ENCODE peak calls at places on chromosomes 7 and 10, in five cellular contexts. A, D, N, S and W are unnamed samples.

GRCh38 chr10:28929942-28930341 is 252.6 kb downstream of the BAMBI start:
- DNase-seq in A (no peak), D (no peak), N (no peak), S (no peak), W (no peak)

GRCh38 chr7:30674876-30675275 is 7.4 kb downstream of the CRHR2 start:
- DNase-seq in A (no peak), D (no peak), N (no peak), S (no peak), W (no peak)

GRCh38 chr7:44622342-44623151 is 16.1 kb downstream of the OGDH start:
- DNase-seq in A (no peak), D (no peak), N (no peak), S (no peak), W (no peak)

GRCh38 chr7:80699030-80699638 is 60.7 kb downstream of the CD36 start:
- DNase-seq in A (no peak), D (no peak), N (no peak), S (no peak), W (no peak)

GRCh38 chr10:5575482-5576153 is 50.9 kb downstream of the CALML3 start:
- DNase-seq in A (no peak), D (no peak), N (no peak), S (peak), W (no peak)

GRCh38 chr10:43254881-43255643 is 11.8 kb downstream of the RASGEF1A start:
- DNase-seq in A (no peak), D (no peak), N (no peak), S (no peak), W (no peak)

GRCh38 chr7:84490661-84491060 is 296.1 kb upstream of the SEMA3A start:
- DNase-seq in A (peak), D (peak), N (no peak), S (peak), W (no peak)

GRCh38 chr7:100051611-100052010 is 2.0 kb downstream of the ZSCAN21 start:
- DNase-seq in A (no peak), D (no peak), N (no peak), S (no peak), W (no peak)

GRCh38 chr7:123047955-123048354 is 52.5 kb upstream of the TAS2R16 start:
- DNase-seq in A (no peak), D (no peak), N (no peak), S (no peak), W (no peak)

GRCh38 chr10:78712147-78712546 is 356.6 kb upstream of the ZMIZ1 start:
- DNase-seq in A (peak), D (no peak), N (no peak), S (no peak), W (no peak)

GRCh38 chr10:110901954-110902819 is 16.8 kb downstream of the BBIP1 start:
- DNase-seq in A (no peak), D (peak), N (no peak), S (peak), W (no peak)

GRCh38 chr7:119545118-119545517 is 727.9 kb upstream of the KCND2 start:
- DNase-seq in A (no peak), D (peak), N (no peak), S (peak), W (no peak)

GRCh38 chr7:86257894-86258293 is 385.8 kb upstream of the GRM3 start:
- DNase-seq in A (no peak), D (no peak), N (no peak), S (no peak), W (no peak)

GRCh38 chr7:1586827-1587705 is 17.2 kb upstream of the PSMG3 start:
- DNase-seq in A (peak), D (no peak), N (no peak), S (no peak), W (no peak)

GRCh38 chr7:26603631-26604030 is 260.8 kb downstream of the SKAP2 start:
- DNase-seq in A (no peak), D (no peak), N (no peak), S (no peak), W (no peak)

GRCh38 chr10:97090035-97090434 is 95.7 kb downstream of the SLIT1 start:
- DNase-seq in A (no peak), D (no peak), N (no peak), S (no peak), W (no peak)

GRCh38 chr10:122163182-122164027 is 107.7 kb upstream of the BTBD16 start:
- DNase-seq in A (peak), D (no peak), N (peak), S (no peak), W (no peak)

GRCh38 chr10:125060038-125060437 is 100.3 kb downstream of the CTBP2 start:
- DNase-seq in A (no peak), D (peak), N (no peak), S (no peak), W (no peak)

GRCh38 chr7:20408467-20408826 is 77.7 kb downstream of the ITGB8 start:
- DNase-seq in A (peak), D (no peak), N (no peak), S (peak), W (no peak)

GRCh38 chr7:130151591-130152269 is 53.5 kb downstream of the TMEM209 start:
- DNase-seq in A (no peak), D (no peak), N (no peak), S (peak), W (no peak)

GRCh38 chr10:17200885-17201164 is 647 bp downstream of the TRDMT1 start:
- DNase-seq in A (peak), D (peak), N (no peak), S (no peak), W (no peak)

GRCh38 chr7:151731022-151731441 is 145.9 kb downstream of the PRKAG2 start:
- DNase-seq in A (peak), D (no peak), N (no peak), S (no peak), W (peak)

GRCh38 chr10:62024026-62024701 is 122.7 kb downstream of the ARID5B start:
- DNase-seq in A (no peak), D (no peak), N (no peak), S (no peak), W (no peak)

GRCh38 chr10:31664803-31665202 is 263.8 kb downstream of the ARHGAP12 start:
- DNase-seq in A (no peak), D (no peak), N (no peak), S (no peak), W (no peak)

GRCh38 chr7:93315896-93316295 is 83.7 kb downstream of the VPS50 start:
- DNase-seq in A (no peak), D (no peak), N (no peak), S (no peak), W (no peak)

GRCh38 chr10:88232029-88232895 is 350.9 kb downstream of the RNLS start:
- DNase-seq in A (no peak), D (peak), N (no peak), S (peak), W (no peak)

GRCh38 chr10:68074404-68074774 is 694 bp downstream of the HERC4 start:
- DNase-seq in A (no peak), D (no peak), N (no peak), S (no peak), W (no peak)

GRCh38 chr7:44257213-44257612 is 56.4 kb downstream of the YKT6 start:
- DNase-seq in A (no peak), D (no peak), N (no peak), S (no peak), W (no peak)

DNA sequence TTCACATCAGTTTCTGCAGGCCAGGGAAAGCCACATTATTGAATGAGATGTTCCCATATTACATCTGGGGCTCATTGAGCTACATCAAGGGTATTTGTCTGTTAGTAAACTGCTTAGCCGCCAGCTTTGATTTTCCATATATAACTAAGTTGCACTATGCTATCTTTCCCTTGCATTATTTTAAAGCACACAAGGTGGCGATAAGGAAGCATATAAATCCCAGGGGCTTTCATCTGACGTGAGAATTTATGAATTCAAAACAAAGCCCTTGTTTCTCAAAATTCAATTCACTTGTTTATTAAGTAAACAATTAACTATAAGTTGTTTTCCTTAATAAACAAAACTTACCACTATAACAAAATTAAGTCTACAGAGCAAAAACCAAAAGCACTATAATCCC is 334.1 kb upstream of the TPK1 start:
- DNase-seq in A (no peak), D (no peak), N (no peak), S (no peak), W (no peak)
- TF ChIP-seq CTCF in A (no peak), D (no peak), N (no peak), S (no peak), W (no peak)

DNA sequence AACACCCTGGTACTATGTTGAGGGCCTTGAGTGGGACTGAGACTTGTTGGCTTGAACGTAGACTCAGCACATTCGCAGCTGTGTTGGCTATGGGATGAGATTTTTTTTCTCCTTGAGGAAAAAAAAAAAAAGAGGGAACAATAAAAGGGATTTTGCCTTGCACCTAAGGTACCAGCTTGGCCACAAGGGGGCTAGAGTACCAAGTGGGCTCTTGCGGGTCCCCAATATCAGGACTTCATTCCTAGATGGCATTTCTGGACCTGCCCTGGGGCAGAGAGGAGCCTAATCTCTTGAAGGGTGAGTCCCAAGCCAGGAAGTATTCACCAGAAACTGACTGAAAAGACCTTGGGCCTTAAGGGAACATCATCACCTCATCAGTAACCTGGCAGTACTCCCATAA is 1083.6 kb upstream of the PHF14 start:
- DNase-seq in A (peak), D (no peak), N (no peak), S (no peak), W (no peak)
- TF ChIP-seq CTCF in A (peak), D (no peak), N (peak), S (no peak), W (no peak)

DNA sequence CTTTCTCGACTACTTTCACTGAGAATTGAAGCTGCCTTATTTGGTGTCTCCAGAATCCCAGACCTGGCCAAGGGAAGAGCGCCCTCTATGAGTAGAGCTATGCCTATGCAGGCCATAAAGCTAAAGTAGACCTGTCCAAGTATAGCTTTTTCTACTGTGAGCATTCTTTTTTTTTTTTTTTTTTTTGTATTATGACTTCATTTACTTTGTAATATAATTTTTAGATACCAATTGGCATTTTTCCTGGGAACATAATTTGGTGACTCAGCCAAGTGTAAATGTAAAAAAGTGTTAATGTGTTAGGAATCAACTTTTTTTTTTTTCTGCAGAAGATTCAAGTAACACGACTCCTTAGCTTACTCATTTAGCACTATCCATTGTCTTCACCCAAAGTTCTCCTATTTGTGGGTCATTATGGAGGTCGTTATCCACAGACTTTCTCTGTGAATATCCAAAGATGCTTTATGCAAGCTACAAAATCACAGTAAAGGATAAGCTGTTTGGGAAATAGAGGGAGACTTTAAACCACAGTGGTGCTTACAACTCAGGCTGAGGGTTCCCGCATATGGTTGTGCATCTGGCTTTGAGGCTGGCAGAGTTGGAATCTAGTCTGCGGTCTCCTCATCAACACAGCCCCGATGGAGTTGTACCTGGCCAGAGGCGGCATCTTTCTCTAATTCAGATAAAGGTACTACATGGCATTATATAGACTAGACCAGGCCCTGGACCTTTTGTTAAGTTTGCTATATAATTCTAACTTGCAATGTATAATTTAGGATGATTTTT is 1040.2 kb upstream of the SORCS1 start:
- DNase-seq in A (peak), D (no peak), N (no peak), S (no peak), W (no peak)
- TF ChIP-seq CTCF in A (peak), D (peak), N (peak), S (peak), W (peak)

GRCh38 chr7:90594791-90595317 is 1.3 kb upstream of the CDK14 start:
- DNase-seq in A (no peak), D (peak), N (no peak), S (peak), W (no peak)

GRCh38 chr7:90596745-90597526 is 815 bp downstream of the CDK14 start:
- DNase-seq in A (no peak), D (peak), N (no peak), S (no peak), W (no peak)

GRCh38 chr7:90595341-90595800 is 750 bp upstream of the CDK14 start:
- DNase-seq in A (no peak), D (peak), N (no peak), S (no peak), W (no peak)

GRCh38 chr7:90597527-90597871 is 1.4 kb downstream of the CDK14 start:
- DNase-seq in A (no peak), D (no peak), N (no peak), S (no peak), W (no peak)

GRCh38 chr7:90595801-90596683 is at the start of gene CDK14:
- DNase-seq in A (peak), D (peak), N (peak), S (peak), W (peak)
- TF ChIP-seq CTCF in A (peak), D (peak), N (peak), S (peak), W (peak)

GRCh38 chr10:18759575-18759974 is 100.3 kb downstream of the ARL5B start:
- DNase-seq in A (no peak), D (no peak), N (no peak), S (no peak), W (no peak)
- TF ChIP-seq CTCF in A (no peak), D (no peak), N (no peak), S (no peak), W (no peak)

DNA sequence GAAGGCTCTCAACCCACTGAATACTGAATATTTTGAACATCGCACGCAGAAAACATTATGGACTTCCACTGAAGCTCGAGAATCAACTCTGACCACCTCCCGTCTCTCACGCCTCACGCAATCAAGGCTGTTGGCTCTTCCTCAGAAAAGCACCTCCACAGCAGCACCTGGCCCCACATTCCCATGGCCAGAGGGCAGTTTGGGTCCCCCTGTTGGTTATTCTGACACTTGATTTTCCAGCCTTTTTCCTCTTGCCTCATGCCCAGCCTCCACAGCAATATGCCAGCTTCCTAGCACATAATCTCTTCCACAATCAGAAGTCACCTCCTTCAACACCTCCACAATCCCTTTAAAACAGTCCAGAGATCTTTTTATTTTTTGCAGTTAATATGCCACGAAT is 55.9 kb downstream of the SVOPL start:
- DNase-seq in A (no peak), D (no peak), N (no peak), S (no peak), W (no peak)
- TF ChIP-seq CTCF in A (peak), D (no peak), N (no peak), S (no peak), W (no peak)